ENCODE peak calls at places on chromosomes 7 and 10, in nine cellular contexts. R is stimulated activated CD8-positive, alpha-beta memory T cell treated with anti-CD3 and anti-CD28 coated beads, Interleukin-7, amount 100 ng/mL, for 1 hour; L is mesenchymal stem cell; D is amniotic stem cell; B is transverse colon; J is fibroblast of the conjunctiva; P is GM20000; V is T-helper 9 cell; O is activated T-helper 9 cell treated with anti-CD3 and anti-CD28 coated beads, Interleukin-2, amount 50 U/mL, for 16 hours. E is an unnamed sample.

GRCh38 chr7:48035301-48035966 is at the start of gene C7orf57:
- DNase-seq in R (peak), D (peak), J (peak), L (peak), V (peak), O (peak), B (peak), P (peak), E (peak)

GRCh38 chr10:72692897-72693598 is 1.1 kb downstream of the MCU start:
- DNase-seq in B (peak), O (no peak), P (no peak), L (peak), R (no peak), V (no peak), J (no peak), D (no peak), E (no peak)

GRCh38 chr7:14340415-14341079 is 351.1 kb upstream of the ETV1 start:
- DNase-seq in L (no peak), V (no peak), D (no peak), P (no peak), O (no peak), J (no peak), B (no peak), R (no peak), E (no peak)

GRCh38 chr10:124002391-124003069 is 90.9 kb downstream of the CHST15 start:
- DNase-seq in V (no peak), B (no peak), J (no peak), R (no peak), D (no peak), L (no peak), O (no peak), P (no peak), E (no peak)

GRCh38 chr7:24932815-24933214 is 47.2 kb downstream of the OSBPL3 start:
- DNase-seq in B (no peak), P (no peak), R (no peak), D (no peak), J (no peak), L (no peak), V (no peak), O (no peak), E (no peak)

GRCh38 chr10:4781955-4782354 is 44.1 kb upstream of the AKR1E2 start:
- DNase-seq in L (no peak), J (no peak), B (no peak), O (no peak), V (no peak), P (no peak), D (no peak), R (no peak), E (no peak)

GRCh38 chr10:18321371-18321770 is 181.1 kb downstream of the CACNB2 start:
- DNase-seq in V (no peak), B (no peak), R (no peak), O (no peak), J (no peak), L (no peak), D (no peak), P (no peak), E (no peak)

GRCh38 chr10:124701881-124702656 is 42.1 kb downstream of the FAM53B start:
- DNase-seq in J (no peak), R (no peak), P (no peak), D (no peak), V (no peak), L (peak), B (peak), O (peak), E (no peak)

GRCh38 chr10:121553861-121554264 is 44.4 kb downstream of the FGFR2 start:
- DNase-seq in J (no peak), D (no peak), P (no peak), O (no peak), B (peak), V (no peak), R (no peak), L (no peak), E (no peak)

GRCh38 chr7:29485376-29486190 is 78.1 kb upstream of the PRR15 start:
- DNase-seq in B (no peak), D (no peak), V (no peak), P (no peak), O (no peak), R (no peak), L (no peak), J (no peak), E (no peak)

GRCh38 chr10:71300555-71301370 is 18.3 kb upstream of the SLC29A3 start:
- DNase-seq in J (no peak), B (no peak), L (no peak), P (no peak), V (no peak), O (no peak), D (no peak), R (no peak), E (no peak)

GRCh38 chr10:91034494-91035157 is 113.7 kb upstream of the ANKRD1 start:
- DNase-seq in D (peak), V (no peak), L (no peak), B (peak), J (peak), R (no peak), P (no peak), O (no peak), E (peak)

GRCh38 chr10:26881600-26882331 is 21.0 kb upstream of the ABI1 start:
- DNase-seq in L (peak), O (no peak), J (peak), V (no peak), P (peak), R (no peak), D (peak), B (no peak), E (peak)

GRCh38 chr7:29289156-29290021 is 94.8 kb downstream of the CHN2 start:
- DNase-seq in O (no peak), J (peak), V (no peak), B (peak), D (no peak), R (no peak), P (peak), L (no peak), E (no peak)

GRCh38 chr7:12229046-12229445 is 18.0 kb downstream of the TMEM106B start:
- DNase-seq in J (no peak), D (no peak), O (no peak), P (no peak), L (no peak), V (no peak), R (no peak), B (no peak), E (no peak)

GRCh38 chr7:85529197-85529596 is 342.3 kb upstream of the SEMA3D start:
- DNase-seq in V (no peak), R (no peak), D (no peak), J (peak), O (no peak), P (no peak), B (no peak), L (peak), E (peak)

GRCh38 chr7:3943265-3943664 is 642.2 kb downstream of the SDK1 start:
- DNase-seq in J (no peak), D (no peak), L (no peak), P (no peak), O (no peak), V (no peak), B (peak), R (no peak), E (no peak)

GRCh38 chr7:137418841-137419240 is 75.3 kb upstream of the PTN start:
- DNase-seq in L (no peak), D (no peak), R (no peak), P (no peak), V (no peak), J (no peak), O (no peak), B (no peak), E (peak)

GRCh38 chr10:1477578-1477977 is 259.7 kb downstream of the ADARB2 start:
- DNase-seq in L (no peak), D (no peak), R (no peak), P (no peak), B (no peak), O (no peak), V (no peak), J (no peak), E (no peak)

GRCh38 chr7:135558337-135558767 is 635 bp downstream of the NUP205 start:
- DNase-seq in D (peak), J (peak), P (peak), V (peak), O (peak), B (peak), L (peak), R (peak), E (peak)

GRCh38 chr7:121605297-121605640 is 209.2 kb upstream of the FAM3C start:
- DNase-seq in B (no peak), V (no peak), O (no peak), P (no peak), D (no peak), R (no peak), L (peak), J (peak), E (no peak)

GRCh38 chr10:79262131-79262530 is 85.1 kb upstream of the PPIF start:
- DNase-seq in O (no peak), L (no peak), R (no peak), J (no peak), P (no peak), V (no peak), B (no peak), D (no peak), E (no peak)

GRCh38 chr10:84166620-84167288 is 6.8 kb upstream of the GPR15LG start:
- DNase-seq in V (no peak), B (no peak), D (no peak), O (no peak), J (no peak), R (no peak), L (no peak), P (no peak), E (no peak)

GRCh38 chr7:4103352-4104091 is 578.6 kb upstream of the FOXK1 start:
- DNase-seq in P (no peak), J (no peak), V (no peak), O (no peak), L (peak), R (no peak), D (no peak), B (no peak), E (no peak)

E was measured in stromal cell of bone marrow.